ENCODE peak calls at places on chromosomes 12 and 14, in nine cellular contexts. One of them, this sample, is unnamed.

GRCh38 chr14:72752034-72752412 is 141.9 kb downstream of the DPF3 start:
- DNase-seq in AG04450: no peak
- DNase-seq in ovary: no peak
- DNase-seq in brain microvascular endothelial cell: no peak
- DNase-seq in gastrocnemius medialis: no peak
- DNase-seq in transverse colon: no peak
- DNase-seq in coronary artery: no peak
- DNase-seq in A549: no peak
- DNase-seq in fibroblast of lung: no peak
- DNase-seq in this sample: no peak

GRCh38 chr14:36583242-36584166 is 1.1 kb upstream of the NKX2-8 start:
- DNase-seq in AG04450: no peak
- DNase-seq in ovary: no peak
- DNase-seq in brain microvascular endothelial cell: no peak
- DNase-seq in gastrocnemius medialis: no peak
- DNase-seq in transverse colon: no peak
- DNase-seq in coronary artery: no peak
- DNase-seq in A549: no peak
- DNase-seq in fibroblast of lung: no peak
- DNase-seq in this sample: no peak

GRCh38 chr12:15155271-15155670 is 65.9 kb downstream of the RERG start:
- DNase-seq in AG04450: no peak
- DNase-seq in ovary: no peak
- DNase-seq in brain microvascular endothelial cell: no peak
- DNase-seq in gastrocnemius medialis: no peak
- DNase-seq in transverse colon: no peak
- DNase-seq in coronary artery: no peak
- DNase-seq in A549: no peak
- DNase-seq in fibroblast of lung: no peak
- DNase-seq in this sample: no peak

GRCh38 chr14:106044949-106045596 is 518.7 kb downstream of the TMEM121 start:
- DNase-seq in AG04450: no peak
- DNase-seq in ovary: no peak
- DNase-seq in brain microvascular endothelial cell: no peak
- DNase-seq in gastrocnemius medialis: no peak
- DNase-seq in transverse colon: peak; percentile 64
- DNase-seq in coronary artery: no peak
- DNase-seq in A549: peak; percentile 83
- DNase-seq in fibroblast of lung: no peak
- DNase-seq in this sample: no peak

GRCh38 chr12:75756771-75757170 is 245.4 kb upstream of the KRR1 start:
- DNase-seq in AG04450: no peak
- DNase-seq in ovary: no peak
- DNase-seq in brain microvascular endothelial cell: no peak
- DNase-seq in gastrocnemius medialis: no peak
- DNase-seq in transverse colon: no peak
- DNase-seq in coronary artery: no peak
- DNase-seq in A549: no peak
- DNase-seq in fibroblast of lung: no peak
- DNase-seq in this sample: no peak

GRCh38 chr12:49885118-49885517 is 18.6 kb downstream of the FAIM2 start:
- DNase-seq in AG04450: no peak
- DNase-seq in ovary: no peak
- DNase-seq in brain microvascular endothelial cell: no peak
- DNase-seq in gastrocnemius medialis: no peak
- DNase-seq in transverse colon: no peak
- DNase-seq in coronary artery: no peak
- DNase-seq in A549: no peak
- DNase-seq in fibroblast of lung: no peak
- DNase-seq in this sample: peak; percentile 44

GRCh38 chr14:104639889-104640548 is 35.4 kb upstream of the TMEM179 start:
- DNase-seq in AG04450: no peak
- DNase-seq in ovary: peak; percentile 55
- DNase-seq in brain microvascular endothelial cell: peak; percentile 22
- DNase-seq in gastrocnemius medialis: no peak
- DNase-seq in transverse colon: peak; percentile 66
- DNase-seq in coronary artery: peak; percentile 53
- DNase-seq in A549: peak; percentile 77
- DNase-seq in fibroblast of lung: peak; percentile 26
- DNase-seq in this sample: no peak

GRCh38 chr12:104605685-104606084 is 148.9 kb downstream of the CHST11 start:
- DNase-seq in AG04450: no peak
- DNase-seq in ovary: no peak
- DNase-seq in brain microvascular endothelial cell: no peak
- DNase-seq in gastrocnemius medialis: peak; percentile 43
- DNase-seq in transverse colon: peak; percentile 34
- DNase-seq in coronary artery: peak; percentile 78
- DNase-seq in A549: peak; percentile 20
- DNase-seq in fibroblast of lung: peak; percentile 36
- DNase-seq in this sample: no peak

GRCh38 chr12:54390668-54391551 is 6.4 kb upstream of the ZNF385A start:
- DNase-seq in AG04450: no peak
- DNase-seq in ovary: peak; percentile 63
- DNase-seq in brain microvascular endothelial cell: no peak
- DNase-seq in gastrocnemius medialis: no peak
- DNase-seq in transverse colon: peak; percentile 69
- DNase-seq in coronary artery: no peak
- DNase-seq in A549: no peak
- DNase-seq in fibroblast of lung: no peak
- DNase-seq in this sample: no peak

GRCh38 chr12:48104531-48104930 is 1.3 kb downstream of the SENP1 start:
- DNase-seq in AG04450: no peak
- DNase-seq in ovary: no peak
- DNase-seq in brain microvascular endothelial cell: no peak
- DNase-seq in gastrocnemius medialis: no peak
- DNase-seq in transverse colon: no peak
- DNase-seq in coronary artery: no peak
- DNase-seq in A549: no peak
- DNase-seq in fibroblast of lung: no peak
- DNase-seq in this sample: no peak

GRCh38 chr14:34692348-34692747 is 22.0 kb downstream of the CFL2 start:
- DNase-seq in AG04450: no peak
- DNase-seq in ovary: no peak
- DNase-seq in brain microvascular endothelial cell: no peak
- DNase-seq in gastrocnemius medialis: no peak
- DNase-seq in transverse colon: no peak
- DNase-seq in coronary artery: no peak
- DNase-seq in A549: no peak
- DNase-seq in fibroblast of lung: no peak
- DNase-seq in this sample: no peak

GRCh38 chr14:89619616-89620273 is 202.7 kb upstream of the FOXN3 start:
- DNase-seq in AG04450: no peak
- DNase-seq in ovary: no peak
- DNase-seq in brain microvascular endothelial cell: no peak
- DNase-seq in gastrocnemius medialis: no peak
- DNase-seq in transverse colon: no peak
- DNase-seq in coronary artery: no peak
- DNase-seq in A549: no peak
- DNase-seq in fibroblast of lung: no peak
- DNase-seq in this sample: no peak

GRCh38 chr14:104262515-104263514 is 124.4 kb downstream of the KIF26A start:
- DNase-seq in AG04450: no peak
- DNase-seq in ovary: no peak
- DNase-seq in brain microvascular endothelial cell: no peak
- DNase-seq in gastrocnemius medialis: no peak
- DNase-seq in transverse colon: peak; percentile 3
- DNase-seq in coronary artery: peak; percentile 57
- DNase-seq in A549: no peak
- DNase-seq in fibroblast of lung: no peak
- DNase-seq in this sample: peak; percentile 51

GRCh38 chr14:68649461-68650189 is 143.2 kb downstream of the ZFP36L1 start:
- DNase-seq in AG04450: no peak
- DNase-seq in ovary: no peak
- DNase-seq in brain microvascular endothelial cell: no peak
- DNase-seq in gastrocnemius medialis: no peak
- DNase-seq in transverse colon: no peak
- DNase-seq in coronary artery: peak; percentile 46
- DNase-seq in A549: no peak
- DNase-seq in fibroblast of lung: peak; percentile 72
- DNase-seq in this sample: no peak

GRCh38 chr12:130955238-130955816 is 1.6 kb downstream of the ADGRD1 start:
- DNase-seq in AG04450: no peak
- DNase-seq in ovary: no peak
- DNase-seq in brain microvascular endothelial cell: no peak
- DNase-seq in gastrocnemius medialis: peak; percentile 12
- DNase-seq in transverse colon: no peak
- DNase-seq in coronary artery: no peak
- DNase-seq in A549: no peak
- DNase-seq in fibroblast of lung: no peak
- DNase-seq in this sample: no peak

DNA sequence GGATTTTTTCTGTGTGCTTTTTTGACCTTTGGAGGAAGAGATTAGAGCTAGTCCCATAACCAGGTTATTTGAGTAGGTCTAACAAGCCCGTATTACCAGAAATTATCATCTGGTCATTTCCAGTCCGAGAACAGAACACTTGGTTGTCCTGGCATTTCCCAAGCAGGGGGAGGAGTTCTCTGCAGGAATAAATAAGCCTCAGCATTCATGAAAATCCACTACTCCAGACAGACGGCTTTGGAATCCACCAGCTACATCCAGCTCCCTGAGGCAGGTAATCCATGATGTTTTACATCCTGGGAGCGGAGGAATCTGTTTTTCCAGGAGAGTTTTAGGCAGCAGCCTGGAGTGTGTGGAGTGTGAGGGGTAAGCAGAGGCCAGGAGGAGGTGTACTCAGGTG is at the start of gene SERPINA3:
- DNase-seq in AG04450: no peak
- DNase-seq in ovary: no peak
- DNase-seq in brain microvascular endothelial cell: no peak
- DNase-seq in gastrocnemius medialis: no peak
- DNase-seq in transverse colon: no peak
- DNase-seq in coronary artery: no peak
- DNase-seq in A549: no peak
- DNase-seq in fibroblast of lung: peak; percentile 40
- DNase-seq in this sample: no peak
- H3K27ac ChIP-seq in AG04450: peak within 1 kb of the TSS; percentile 57
- H3K27ac ChIP-seq in ovary: peak within 1 kb of the TSS; percentile 85
- H3K27ac ChIP-seq in brain microvascular endothelial cell: no peak within 1 kb of the TSS
- H3K27ac ChIP-seq in gastrocnemius medialis: peak within 1 kb of the TSS; percentile 57
- H3K27ac ChIP-seq in transverse colon: peak within 1 kb of the TSS; percentile 37
- H3K27ac ChIP-seq in coronary artery: peak within 1 kb of the TSS; percentile 76
- H3K27ac ChIP-seq in A549: peak within 1 kb of the TSS; percentile 94
- H3K27ac ChIP-seq in fibroblast of lung: no peak within 1 kb of the TSS
- H3K27ac ChIP-seq in this sample: peak within 1 kb of the TSS; percentile 76

GRCh38 chr12:30853561-30854133 is 72.9 kb upstream of the TSPAN11 start:
- DNase-seq in AG04450: no peak
- DNase-seq in ovary: no peak
- DNase-seq in brain microvascular endothelial cell: no peak
- DNase-seq in gastrocnemius medialis: no peak
- DNase-seq in transverse colon: no peak
- DNase-seq in coronary artery: peak; percentile 53
- DNase-seq in A549: no peak
- DNase-seq in fibroblast of lung: no peak
- DNase-seq in this sample: no peak

GRCh38 chr12:30859226-30859625 is 67.3 kb upstream of the TSPAN11 start:
- DNase-seq in AG04450: no peak
- DNase-seq in ovary: no peak
- DNase-seq in brain microvascular endothelial cell: no peak
- DNase-seq in gastrocnemius medialis: no peak
- DNase-seq in transverse colon: no peak
- DNase-seq in coronary artery: peak; percentile 4
- DNase-seq in A549: no peak
- DNase-seq in fibroblast of lung: no peak
- DNase-seq in this sample: no peak

GRCh38 chr12:30863839-30864238 is 62.7 kb upstream of the TSPAN11 start:
- DNase-seq in AG04450: no peak
- DNase-seq in ovary: no peak
- DNase-seq in brain microvascular endothelial cell: no peak
- DNase-seq in gastrocnemius medialis: no peak
- DNase-seq in transverse colon: no peak
- DNase-seq in coronary artery: no peak
- DNase-seq in A549: no peak
- DNase-seq in fibroblast of lung: no peak
- DNase-seq in this sample: no peak

GRCh38 chr12:30862486-30862885 is 64.1 kb upstream of the TSPAN11 start:
- DNase-seq in AG04450: no peak
- DNase-seq in ovary: no peak
- DNase-seq in brain microvascular endothelial cell: peak; percentile 66
- DNase-seq in gastrocnemius medialis: no peak
- DNase-seq in transverse colon: no peak
- DNase-seq in coronary artery: no peak
- DNase-seq in A549: no peak
- DNase-seq in fibroblast of lung: peak; percentile 54
- DNase-seq in this sample: no peak

GRCh38 chr12:30858471-30858870 is 68.1 kb upstream of the TSPAN11 start:
- DNase-seq in AG04450: no peak
- DNase-seq in ovary: no peak
- DNase-seq in brain microvascular endothelial cell: no peak
- DNase-seq in gastrocnemius medialis: no peak
- DNase-seq in transverse colon: no peak
- DNase-seq in coronary artery: no peak
- DNase-seq in A549: no peak
- DNase-seq in fibroblast of lung: no peak
- DNase-seq in this sample: no peak
- H3K27ac ChIP-seq in AG04450: no peak overlapping the region
- H3K27ac ChIP-seq in ovary: no peak overlapping the region
- H3K27ac ChIP-seq in brain microvascular endothelial cell: no peak overlapping the region
- H3K27ac ChIP-seq in gastrocnemius medialis: no peak overlapping the region
- H3K27ac ChIP-seq in transverse colon: no peak overlapping the region
- H3K27ac ChIP-seq in coronary artery: no peak overlapping the region
- H3K27ac ChIP-seq in A549: no peak overlapping the region
- H3K27ac ChIP-seq in fibroblast of lung: no peak overlapping the region
- H3K27ac ChIP-seq in this sample: no peak overlapping the region

DNA sequence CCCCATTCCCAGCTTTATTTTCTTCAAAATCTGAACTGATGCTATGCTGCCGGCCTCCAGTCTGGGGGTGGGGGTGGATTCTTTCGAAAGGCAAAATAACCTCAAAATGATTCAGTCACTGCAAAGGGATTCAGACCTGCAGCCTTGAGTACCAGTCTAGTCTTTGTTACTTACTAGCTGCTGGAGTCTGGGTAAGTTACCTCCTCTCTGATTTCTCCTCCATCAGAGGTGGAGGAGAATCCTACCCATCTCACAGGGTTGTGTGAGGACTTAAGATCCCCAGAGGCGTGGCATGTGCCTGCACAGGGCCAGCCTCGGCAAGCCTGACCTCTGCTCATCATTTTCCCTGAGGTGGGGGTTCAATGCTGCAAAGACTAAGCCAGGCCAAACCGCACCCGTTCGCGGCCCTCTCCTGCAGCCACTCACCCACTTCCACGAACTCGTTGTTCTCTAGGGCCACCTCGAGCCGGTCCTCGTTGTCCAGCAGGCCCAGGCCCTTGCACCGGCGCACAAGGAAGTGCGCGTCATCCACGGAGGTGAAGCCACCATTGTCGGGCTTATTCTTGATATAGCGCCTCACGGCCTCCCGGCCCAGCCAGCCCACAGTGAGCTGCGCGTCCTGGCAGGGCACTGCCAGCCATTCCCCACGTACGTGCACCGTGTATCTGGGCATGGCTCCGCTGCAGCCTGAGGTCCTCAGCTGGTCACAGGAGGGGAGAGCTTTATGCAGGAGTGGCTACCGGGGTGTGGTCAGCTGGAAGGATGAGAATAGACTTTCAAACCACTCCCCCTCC is 709 bp downstream of the HAL start:
- DNase-seq in AG04450: no peak
- DNase-seq in ovary: no peak
- DNase-seq in brain microvascular endothelial cell: no peak
- DNase-seq in gastrocnemius medialis: no peak
- DNase-seq in transverse colon: no peak
- DNase-seq in coronary artery: no peak
- DNase-seq in A549: no peak
- DNase-seq in fibroblast of lung: peak; percentile 2
- DNase-seq in this sample: no peak
- H3K27ac ChIP-seq in AG04450: no peak overlapping the region
- H3K27ac ChIP-seq in ovary: no peak overlapping the region
- H3K27ac ChIP-seq in brain microvascular endothelial cell: no peak overlapping the region
- H3K27ac ChIP-seq in gastrocnemius medialis: no peak overlapping the region
- H3K27ac ChIP-seq in transverse colon: no peak overlapping the region
- H3K27ac ChIP-seq in coronary artery: no peak overlapping the region
- H3K27ac ChIP-seq in A549: peak overlapping the region; percentile 26
- H3K27ac ChIP-seq in fibroblast of lung: no peak overlapping the region
- H3K27ac ChIP-seq in this sample: no peak overlapping the region

GRCh38 chr14:94395900-94396574 is 7.6 kb upstream of the SERPINA1 start:
- DNase-seq in AG04450: no peak
- DNase-seq in ovary: no peak
- DNase-seq in brain microvascular endothelial cell: no peak
- DNase-seq in gastrocnemius medialis: no peak
- DNase-seq in transverse colon: no peak
- DNase-seq in coronary artery: peak; percentile 64
- DNase-seq in A549: peak; percentile 17
- DNase-seq in fibroblast of lung: no peak
- DNase-seq in this sample: no peak
- H3K27ac ChIP-seq in AG04450: no peak overlapping the region
- H3K27ac ChIP-seq in ovary: no peak overlapping the region
- H3K27ac ChIP-seq in brain microvascular endothelial cell: no peak overlapping the region
- H3K27ac ChIP-seq in gastrocnemius medialis: no peak overlapping the region
- H3K27ac ChIP-seq in transverse colon: peak overlapping the region; percentile 5
- H3K27ac ChIP-seq in coronary artery: no peak overlapping the region
- H3K27ac ChIP-seq in A549: no peak overlapping the region
- H3K27ac ChIP-seq in fibroblast of lung: no peak overlapping the region
- H3K27ac ChIP-seq in this sample: no peak overlapping the region